ENCODE peak calls at places on chromosomes 13 and 19, in ten cellular contexts. A, T, Z, B, E, L, H, W, M and O are unnamed samples.

GRCh38 chr13:113777311-113778260 is 18.6 kb downstream of the TMEM255B start:
- DNase-seq in H (no peak), W (no peak), Z (no peak), L (no peak), B (no peak), E (peak; percentile 16), T (no peak), A (peak; percentile 55), M (peak; percentile 43), O (no peak)

GRCh38 chr13:57633950-57634828 is 2.6 kb downstream of the PCDH17 start:
- DNase-seq in H (no peak), B (no peak), E (peak; percentile 45), W (peak; percentile 20), A (no peak), L (no peak), M (no peak), T (peak; percentile 12), Z (no peak), O (peak; percentile 55)

GRCh38 chr13:35055705-35056104 is 113.6 kb downstream of the NBEA start:
- DNase-seq in B (no peak), W (no peak), T (no peak), L (no peak), H (no peak), Z (no peak), E (no peak), A (no peak), M (no peak), O (no peak)

GRCh38 chr19:12933287-12934072 is at the start of gene FARSA:
- DNase-seq in B (peak; percentile 94), Z (peak; percentile 78), H (peak; percentile 95), T (peak; percentile 91), M (peak; percentile 95), E (peak; percentile 88), L (peak; percentile 90), W (peak; percentile 92), A (peak; percentile 91), O (peak; percentile 99)

GRCh38 chr13:76418404-76418803 is 467.8 kb downstream of the KCTD12 start:
- DNase-seq in A (no peak), B (no peak), W (no peak), H (no peak), L (no peak), M (no peak), Z (no peak), T (no peak), E (no peak), O (no peak)

GRCh38 chr13:85509512-85509911 is 289.7 kb downstream of the SLITRK6 start:
- DNase-seq in H (no peak), L (no peak), T (no peak), M (no peak), A (peak; percentile 28), W (no peak), B (no peak), Z (no peak), E (peak; percentile 60), O (no peak)

GRCh38 chr19:2108251-2109016 is 11.7 kb downstream of the IZUMO4 start:
- DNase-seq in B (no peak), H (no peak), L (no peak), M (no peak), A (no peak), W (no peak), T (no peak), Z (no peak), E (no peak), O (no peak)

GRCh38 chr19:53801257-53801656 is 22.9 kb downstream of the NLRP12 start:
- DNase-seq in E (no peak), A (no peak), Z (no peak), M (no peak), B (no peak), W (no peak), L (no peak), T (no peak), H (no peak), O (no peak)

GRCh38 chr13:30257433-30258099 is 49.8 kb downstream of the KATNAL1 start:
- DNase-seq in B (no peak), W (no peak), H (peak; percentile 54), Z (no peak), T (no peak), M (no peak), A (no peak), L (no peak), E (peak; percentile 47), O (peak; percentile 64)
- H3K27ac ChIP-seq in B (no peak overlapping the region), W (peak overlapping the region; percentile 34), H (peak overlapping the region; percentile 60), Z (no peak overlapping the region), T (no peak overlapping the region), M (no peak overlapping the region), A (peak overlapping the region; percentile 49), L (no peak overlapping the region), E (no peak overlapping the region), O (peak overlapping the region; percentile 26)

GRCh38 chr13:40592035-40592434 is 74.4 kb downstream of the FOXO1 start:
- DNase-seq in A (no peak), E (no peak), M (no peak), L (no peak), Z (no peak), B (no peak), T (no peak), W (no peak), H (no peak), O (no peak)

GRCh38 chr13:40591091-40591490 is 75.3 kb downstream of the FOXO1 start:
- DNase-seq in H (peak; percentile 41), A (no peak), Z (no peak), M (no peak), E (no peak), L (no peak), W (no peak), B (no peak), T (no peak), O (no peak)

GRCh38 chr13:40590112-40590862 is 76.2 kb downstream of the FOXO1 start:
- DNase-seq in E (no peak), T (no peak), H (no peak), A (no peak), W (no peak), B (no peak), Z (no peak), M (no peak), L (no peak), O (no peak)

GRCh38 chr13:40588101-40588500 is 78.3 kb downstream of the FOXO1 start:
- DNase-seq in B (no peak), Z (no peak), W (no peak), M (no peak), H (no peak), A (no peak), T (no peak), L (no peak), E (no peak), O (no peak)

DNA sequence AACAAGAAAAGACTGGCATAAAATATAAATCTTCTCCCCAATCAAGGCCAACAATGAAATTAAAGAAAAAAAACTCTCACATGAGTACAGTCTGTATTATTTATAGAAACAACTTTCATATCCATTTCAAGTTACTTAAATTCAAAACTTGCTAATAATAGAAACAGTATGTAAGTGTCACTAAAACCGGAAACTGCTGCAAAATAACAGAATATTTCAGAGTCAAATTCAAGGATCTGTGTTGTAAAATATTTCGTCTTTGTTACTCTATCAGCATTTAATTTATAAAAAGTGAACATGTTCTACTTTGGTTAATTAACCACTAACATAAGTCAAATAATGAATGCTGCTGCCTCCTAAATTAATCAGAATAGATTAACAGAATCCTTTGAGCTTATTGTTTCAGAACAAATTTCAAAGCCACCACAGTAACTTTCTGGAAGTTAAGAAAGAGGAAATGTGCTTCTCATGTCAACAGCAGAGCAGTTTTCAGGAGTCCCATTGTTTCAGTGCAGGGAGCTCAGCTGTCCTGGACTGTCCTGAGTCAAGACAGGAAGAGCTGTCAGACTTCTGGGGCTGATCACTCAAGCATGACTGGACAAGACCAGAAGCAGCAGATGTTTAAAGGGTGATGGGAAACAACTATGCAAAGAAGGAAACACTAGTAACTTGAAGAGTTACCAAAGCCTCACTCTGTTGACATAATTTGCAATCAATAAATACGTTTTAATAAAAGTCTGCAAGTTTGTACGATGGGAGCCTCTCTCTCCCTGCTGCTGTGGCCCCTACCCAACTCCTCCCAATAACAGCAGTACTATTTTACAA is 76.9 kb downstream of the FOXO1 start:
- DNase-seq in T (no peak), W (no peak), H (peak; percentile 97), A (peak; percentile 74), E (peak; percentile 77), L (no peak), M (peak; percentile 62), B (no peak), Z (peak; percentile 36), O (no peak)
- H3K27ac ChIP-seq in T (no peak overlapping the region), W (peak overlapping the region; percentile 55), H (peak overlapping the region; percentile 92), A (no peak overlapping the region), E (no peak overlapping the region), L (no peak overlapping the region), M (peak overlapping the region; percentile 90), B (peak overlapping the region; percentile 46), Z (peak overlapping the region; percentile 23), O (peak overlapping the region; percentile 76)

GRCh38 chr19:49165111-49165750 is 7.6 kb downstream of the TRPM4 start:
- DNase-seq in B (peak; percentile 41), L (no peak), A (no peak), M (peak; percentile 82), T (peak; percentile 31), H (no peak), W (no peak), E (peak; percentile 34), Z (no peak), O (no peak)
- H3K27ac ChIP-seq in B (peak overlapping the region; percentile 96), L (no peak overlapping the region), A (no peak overlapping the region), M (peak overlapping the region; percentile 91), T (peak overlapping the region; percentile 63), H (no peak overlapping the region), W (peak overlapping the region; percentile 88), E (no peak overlapping the region), Z (no peak overlapping the region), O (peak overlapping the region; percentile 70)

GRCh38 chr19:18230941-18231734 is 4.9 kb upstream of the PDE4C start:
- DNase-seq in L (no peak), M (no peak), H (no peak), A (no peak), E (no peak), T (no peak), W (no peak), Z (no peak), B (no peak), O (no peak)

GRCh38 chr19:18231775-18232174 is 5.5 kb upstream of the PDE4C start:
- DNase-seq in H (peak; percentile 84), A (no peak), B (no peak), W (no peak), M (no peak), L (no peak), E (no peak), Z (no peak), T (no peak), O (no peak)

GRCh38 chr19:18232540-18233223 is 6.4 kb upstream of the PDE4C start:
- DNase-seq in H (no peak), M (no peak), T (no peak), Z (no peak), E (no peak), B (no peak), L (no peak), A (peak; percentile 33), W (no peak), O (peak; percentile 15)

GRCh38 chr19:18233224-18233825 is 7.1 kb upstream of the PDE4C start:
- DNase-seq in T (no peak), E (peak; percentile 45), L (peak; percentile 28), H (peak; percentile 37), Z (peak; percentile 36), B (no peak), M (peak; percentile 66), W (peak; percentile 50), A (peak; percentile 74), O (no peak)

DNA sequence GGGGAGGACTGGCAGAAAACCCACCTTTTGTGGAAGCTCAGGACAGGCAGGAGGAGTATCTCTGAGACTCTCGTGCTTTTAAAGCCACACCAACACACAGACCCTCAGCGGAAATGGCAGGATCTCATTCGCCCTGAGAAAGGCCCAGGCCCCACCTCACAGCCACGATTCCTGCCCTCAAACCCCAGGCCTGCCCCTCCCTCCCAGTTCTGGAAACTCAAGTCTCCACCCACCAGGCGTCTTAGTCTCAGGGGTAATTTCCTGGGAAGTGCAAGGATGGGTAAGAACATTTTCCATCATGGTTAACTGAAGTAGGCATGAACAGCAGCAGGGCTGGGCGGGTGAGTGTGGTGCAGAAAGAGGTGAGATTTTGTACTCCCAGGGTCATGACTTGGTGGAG is 8.0 kb upstream of the PDE4C start:
- DNase-seq in A (no peak), Z (no peak), H (no peak), M (no peak), T (no peak), L (no peak), B (no peak), E (no peak), W (no peak), O (no peak)
- H3K27ac ChIP-seq in A (no peak overlapping the region), Z (no peak overlapping the region), H (no peak overlapping the region), M (no peak overlapping the region), T (no peak overlapping the region), L (no peak overlapping the region), B (no peak overlapping the region), E (no peak overlapping the region), W (no peak overlapping the region), O (no peak overlapping the region)